ENCODE peak calls at places on chromosomes 5 and 9, in ten cellular contexts. P is esophagus squamous epithelium; K is MM.1S; G is CD4-positive, alpha-beta T cell; I is GM20000; Z is foreskin keratinocyte; X is brain microvascular endothelial cell; S is AG04450; M is pancreas; N is lower lobe of right lung. R is an unnamed sample.

GRCh38 chr9:110745656-110746055 is 77.1 kb downstream of the MUSK start:
- DNase-seq in P (no peak), K (no peak), G (no peak), I (no peak), Z (no peak), X (no peak), S (no peak), M (no peak), N (no peak), R (peak)

GRCh38 chr9:129160712-129161533 is 17.1 kb downstream of the IER5L start:
- DNase-seq in P (no peak), K (no peak), G (no peak), I (no peak), Z (no peak), X (peak), S (no peak), M (no peak), N (no peak), R (peak)

GRCh38 chr9:117448066-117448465 is 33.2 kb upstream of the ASTN2 start:
- DNase-seq in P (no peak), K (no peak), G (no peak), I (no peak), Z (no peak), X (no peak), S (no peak), M (no peak), N (no peak), R (no peak)

GRCh38 chr5:6598351-6598900 is 34.4 kb downstream of the NSUN2 start:
- DNase-seq in P (no peak), K (no peak), G (no peak), I (no peak), Z (no peak), X (no peak), S (no peak), M (no peak), N (no peak), R (peak)

GRCh38 chr9:68685770-68686169 is 19.3 kb upstream of the PIP5K1B start:
- DNase-seq in P (no peak), K (peak), G (no peak), I (peak), Z (no peak), X (no peak), S (no peak), M (no peak), N (no peak), R (no peak)

GRCh38 chr5:172113036-172113435 is 75.0 kb downstream of the STK10 start:
- DNase-seq in P (no peak), K (no peak), G (peak), I (no peak), Z (no peak), X (peak), S (no peak), M (no peak), N (peak), R (no peak)

GRCh38 chr5:129746884-129747283 is 1.0 kb upstream of the MINAR2 start:
- DNase-seq in P (no peak), K (no peak), G (no peak), I (no peak), Z (no peak), X (peak), S (no peak), M (no peak), N (no peak), R (no peak)

GRCh38 chr5:95886340-95887044 is 64.0 kb upstream of the GLRX start:
- DNase-seq in P (no peak), K (no peak), G (no peak), I (no peak), Z (no peak), X (no peak), S (no peak), M (no peak), N (no peak), R (no peak)

GRCh38 chr9:129954868-129955550 is 88.0 kb downstream of the FNBP1 start:
- DNase-seq in P (no peak), K (peak), G (no peak), I (no peak), Z (no peak), X (no peak), S (no peak), M (no peak), N (no peak), R (peak)

GRCh38 chr9:127973169-127974001 is 7.4 kb downstream of the EEIG1 start:
- DNase-seq in P (no peak), K (no peak), G (no peak), I (no peak), Z (no peak), X (no peak), S (no peak), M (peak), N (no peak), R (no peak)

GRCh38 chr9:127844821-127845359 is 9.6 kb downstream of the ENG start:
- DNase-seq in P (no peak), K (no peak), G (no peak), I (no peak), Z (no peak), X (no peak), S (no peak), M (no peak), N (no peak), R (peak)

GRCh38 chr5:141234109-141234508 is 11.0 kb downstream of the PCDHB14 start:
- DNase-seq in P (no peak), K (no peak), G (no peak), I (no peak), Z (no peak), X (no peak), S (no peak), M (no peak), N (no peak), R (peak)
- TF ChIP-seq CTCF in P (peak), K (peak), G (no peak), I (no peak), Z (peak), X (peak), S (no peak), M (no peak), N (no peak), R (peak)

GRCh38 chr5:138536665-138537315 is 6.2 kb downstream of the ETF1 start:
- DNase-seq in P (no peak), K (no peak), G (no peak), I (no peak), Z (no peak), X (peak), S (no peak), M (no peak), N (no peak), R (no peak)
- TF ChIP-seq CTCF in P (peak), K (peak), G (no peak), I (no peak), Z (peak), X (peak), S (peak), M (no peak), N (peak), R (peak)

GRCh38 chr9:84254972-84255371 is 85.6 kb downstream of the SLC28A3 start:
- DNase-seq in P (no peak), K (no peak), G (no peak), I (no peak), Z (peak), X (no peak), S (no peak), M (no peak), N (peak), R (no peak)
- TF ChIP-seq CTCF in P (no peak), K (no peak), G (no peak), I (no peak), Z (no peak), X (no peak), S (no peak), M (no peak), N (no peak), R (no peak)

GRCh38 chr9:113587471-113588031 is 124.0 kb downstream of the RGS3 start:
- DNase-seq in P (no peak), K (no peak), G (peak), I (no peak), Z (no peak), X (peak), S (no peak), M (peak), N (peak), R (peak)
- TF ChIP-seq CTCF in P (peak), K (no peak), G (peak), I (no peak), Z (peak), X (peak), S (peak), M (no peak), N (peak), R (peak)

GRCh38 chr5:169429044-169429443 is 128.1 kb upstream of the SLIT3 start:
- DNase-seq in P (no peak), K (no peak), G (no peak), I (no peak), Z (no peak), X (no peak), S (no peak), M (no peak), N (no peak), R (peak)
- TF ChIP-seq CTCF in P (no peak), K (no peak), G (no peak), I (no peak), Z (no peak), X (no peak), S (no peak), M (no peak), N (no peak), R (no peak)

DNA sequence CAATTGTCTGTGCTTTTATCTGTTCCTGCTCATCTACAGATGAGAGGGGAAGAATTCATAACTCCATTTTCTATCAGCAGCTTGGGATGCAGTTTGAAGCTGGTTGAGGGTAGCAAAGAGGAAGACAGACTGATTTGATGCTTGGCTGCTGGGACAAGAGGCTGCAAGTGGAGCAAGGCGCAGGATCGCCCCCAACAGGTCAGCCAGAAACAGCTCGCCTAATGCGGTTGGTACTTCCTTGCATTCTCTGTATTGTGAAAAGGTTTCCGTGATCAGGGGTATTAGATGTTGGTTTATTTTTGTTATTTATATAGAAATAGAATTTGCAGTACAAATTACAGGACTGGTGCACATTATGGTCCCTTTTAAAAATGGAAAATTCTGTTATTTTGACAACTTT is 40.6 kb downstream of the ZNF883 start:
- DNase-seq in P (no peak), K (no peak), G (no peak), I (no peak), Z (peak), X (no peak), S (no peak), M (no peak), N (no peak), R (peak)
- TF ChIP-seq CTCF in P (peak), K (peak), G (no peak), I (no peak), Z (peak), X (peak), S (peak), M (no peak), N (no peak), R (peak)

GRCh38 chr5:13976867-13977479 is 32.5 kb upstream of the DNAH5 start:
- DNase-seq in P (no peak), K (peak), G (no peak), I (no peak), Z (peak), X (peak), S (no peak), M (no peak), N (no peak), R (peak)
- TF ChIP-seq CTCF in P (peak), K (peak), G (no peak), I (no peak), Z (peak), X (peak), S (peak), M (peak), N (peak), R (peak)

DNA sequence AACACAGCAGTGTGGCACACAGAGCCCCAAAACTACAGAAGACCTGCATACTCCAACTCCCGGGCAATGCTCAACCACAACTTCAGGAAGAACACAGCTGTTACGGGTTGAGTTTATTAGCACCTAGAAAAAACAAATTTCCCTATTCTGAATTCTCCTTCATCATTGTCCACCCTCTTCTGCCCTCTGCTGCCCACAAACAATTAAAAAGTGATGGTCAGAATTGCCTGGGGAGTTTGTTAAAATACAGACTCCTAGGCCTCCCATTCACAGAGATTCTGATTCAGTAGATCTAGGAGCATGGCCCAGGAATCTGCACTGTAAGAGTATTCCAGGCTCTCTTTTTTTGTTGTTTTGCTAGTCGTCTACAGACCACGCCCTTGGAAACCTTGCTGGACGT is 310.6 kb downstream of the NDUFS4 start:
- DNase-seq in P (no peak), K (no peak), G (no peak), I (no peak), Z (no peak), X (no peak), S (no peak), M (no peak), N (no peak), R (peak)
- TF ChIP-seq CTCF in P (no peak), K (no peak), G (no peak), I (no peak), Z (peak), X (peak), S (peak), M (no peak), N (no peak), R (no peak)

GRCh38 chr5:45796959-45797553 is 100.9 kb upstream of the HCN1 start:
- DNase-seq in P (no peak), K (no peak), G (no peak), I (no peak), Z (no peak), X (no peak), S (no peak), M (no peak), N (no peak), R (no peak)
- TF ChIP-seq CTCF in P (peak), K (peak), G (no peak), I (no peak), Z (peak), X (peak), S (peak), M (peak), N (no peak), R (no peak)

GRCh38 chr5:148687427-148687826 is 33.1 kb upstream of the HTR4 start:
- DNase-seq in P (no peak), K (peak), G (no peak), I (no peak), Z (peak), X (peak), S (no peak), M (no peak), N (no peak), R (no peak)
- TF ChIP-seq CTCF in P (peak), K (peak), G (no peak), I (no peak), Z (peak), X (peak), S (peak), M (peak), N (no peak), R (peak)